ENCODE peak calls at places on chromosomes 7 and 10, in four cellular contexts. X, K, Z and C are unnamed samples.

GRCh38 chr7:5598769-5599371 is 175.2 kb upstream of the TNRC18 start:
- DNase-seq in K (peak; percentile 37), X (no peak), Z (no peak), C (no peak)

GRCh38 chr7:127717502-127718125 is 65.6 kb downstream of the SND1 start:
- DNase-seq in Z (no peak), K (peak; percentile 11), X (peak; percentile 40), C (no peak)

GRCh38 chr10:47370878-47371277 is 13.2 kb downstream of the ZNF488 start:
- DNase-seq in K (no peak), Z (no peak), X (no peak), C (no peak)

GRCh38 chr10:92571649-92572048 is 2.2 kb downstream of the IDE start:
- DNase-seq in X (no peak), Z (no peak), K (peak; percentile 72), C (no peak)

GRCh38 chr10:103457176-103457712 is 1.5 kb downstream of the CALHM1 start:
- DNase-seq in X (no peak), K (no peak), Z (no peak), C (no peak)

GRCh38 chr7:130430841-130431713 is 9.7 kb downstream of the CEP41 start:
- DNase-seq in K (peak; percentile 84), Z (no peak), X (no peak), C (no peak)

GRCh38 chr7:100219271-100219737 is 445 bp upstream of the PVRIG start:
- DNase-seq in Z (no peak), X (no peak), K (no peak), C (no peak)

GRCh38 chr7:69739182-69739581 is 140.9 kb downstream of the AUTS2 start:
- DNase-seq in K (no peak), X (no peak), Z (no peak), C (no peak)

GRCh38 chr7:139776486-139777303 is 1.1 kb downstream of the HIPK2 start:
- DNase-seq in K (peak; percentile 61), X (no peak), Z (peak; percentile 68), C (peak; percentile 74)

GRCh38 chr10:526651-527312 is 162.7 kb downstream of the DIP2C start:
- DNase-seq in Z (no peak), K (no peak), X (no peak), C (no peak)

GRCh38 chr10:94293344-94293743 is 69.4 kb downstream of the NOC3L start:
- DNase-seq in X (no peak), Z (no peak), K (no peak), C (peak; percentile 4)

GRCh38 chr10:17188644-17189172 is 12.8 kb downstream of the TRDMT1 start:
- DNase-seq in K (no peak), Z (no peak), X (no peak), C (no peak)

GRCh38 chr10:125882596-125882995 is 1.5 kb upstream of the DHX32 start:
- DNase-seq in K (peak; percentile 66), Z (no peak), X (no peak), C (no peak)

GRCh38 chr7:125695631-125696030 is 766.0 kb upstream of the POT1 start:
- DNase-seq in X (no peak), K (no peak), Z (peak; percentile 39), C (no peak)

GRCh38 chr7:2537981-2538851 is 17.1 kb downstream of the BRAT1 start:
- DNase-seq in K (no peak), X (no peak), Z (no peak), C (no peak)

GRCh38 chr10:102665904-102666509 is 21.7 kb downstream of the TRIM8 start:
- DNase-seq in Z (no peak), X (no peak), K (no peak), C (no peak)

GRCh38 chr7:131723926-131724325 is 167.5 kb upstream of the PODXL start:
- DNase-seq in Z (no peak), K (peak; percentile 10), X (no peak), C (no peak)

GRCh38 chr10:21888959-21889358 is 114.6 kb downstream of the DNAJC1 start:
- DNase-seq in X (no peak), Z (no peak), K (no peak), C (no peak)

GRCh38 chr7:72025381-72025960 is 386.7 kb downstream of the CALN1 start:
- DNase-seq in X (no peak), K (no peak), Z (no peak), C (no peak)

GRCh38 chr7:122379491-122379890 is 74.9 kb upstream of the FEZF1 start:
- DNase-seq in K (no peak), Z (no peak), X (no peak), C (no peak)

GRCh38 chr7:5414876-5415275 is 8.8 kb downstream of the TNRC18 start:
- DNase-seq in Z (no peak), X (no peak), K (no peak), C (no peak)

GRCh38 chr7:2602736-2603387 is 28.9 kb upstream of the TTYH3 start:
- DNase-seq in X (no peak), K (no peak), Z (no peak), C (no peak)